ENCODE peak calls at places on chromosomes 3 and 15, in four cellular contexts. B is HFF-Myc, I is fibroblast of pulmonary artery, K is ascending aorta. N is an unnamed sample.

GRCh38 chr3:20974389-20974788 is 776.6 kb downstream of the ZNF385D start:
- DNase-seq in B (no peak), K (no peak), I (no peak), N (no peak)

GRCh38 chr3:52233968-52234367 is 5.0 kb downstream of the TWF2 start:
- DNase-seq in K (no peak), I (no peak), B (no peak), N (no peak)

GRCh38 chr15:83983634-83984458 is 251.7 kb upstream of the GOLGA6L4 start:
- DNase-seq in B (no peak), I (no peak), K (no peak), N (no peak)

GRCh38 chr15:66698318-66698961 is 3.6 kb upstream of the SMAD6 start:
- DNase-seq in B (no peak), I (peak), K (peak), N (no peak)

GRCh38 chr3:118781879-118782278 is 252.8 kb downstream of the IGSF11 start:
- DNase-seq in K (no peak), I (no peak), B (no peak), N (no peak)

GRCh38 chr3:51393564-51393963 is 2.5 kb downstream of the RBM15B start:
- DNase-seq in B (no peak), I (no peak), K (no peak), N (no peak)

GRCh38 chr3:129560931-129561594 is 18.1 kb downstream of the H1-8 start:
- DNase-seq in I (peak), B (no peak), K (peak), N (peak)

GRCh38 chr3:39405687-39406367 is 693 bp upstream of the RPSA start:
- DNase-seq in B (no peak), I (no peak), K (no peak), N (no peak)

GRCh38 chr3:194100856-194101390 is 35.0 kb upstream of the HES1 start:
- DNase-seq in K (no peak), I (no peak), B (no peak), N (no peak)

GRCh38 chr3:123299581-123299980 is 97.8 kb downstream of the SEC22A start:
- DNase-seq in I (no peak), B (no peak), K (no peak), N (no peak)

GRCh38 chr3:122514123-122515019 is at the start of gene KPNA1:
- DNase-seq in I (peak), B (peak), K (peak), N (peak)

GRCh38 chr3:101803152-101803782 is 24.3 kb downstream of the NXPE3 start:
- DNase-seq in B (peak), I (peak), K (no peak), N (no peak)

GRCh38 chr3:70982274-70982673 is 601.3 kb downstream of the FOXP1 start:
- DNase-seq in K (no peak), B (no peak), I (peak), N (no peak)
- H3K4me3 ChIP-seq in K (no peak), B (no peak), I (no peak), N (no peak)

DNA sequence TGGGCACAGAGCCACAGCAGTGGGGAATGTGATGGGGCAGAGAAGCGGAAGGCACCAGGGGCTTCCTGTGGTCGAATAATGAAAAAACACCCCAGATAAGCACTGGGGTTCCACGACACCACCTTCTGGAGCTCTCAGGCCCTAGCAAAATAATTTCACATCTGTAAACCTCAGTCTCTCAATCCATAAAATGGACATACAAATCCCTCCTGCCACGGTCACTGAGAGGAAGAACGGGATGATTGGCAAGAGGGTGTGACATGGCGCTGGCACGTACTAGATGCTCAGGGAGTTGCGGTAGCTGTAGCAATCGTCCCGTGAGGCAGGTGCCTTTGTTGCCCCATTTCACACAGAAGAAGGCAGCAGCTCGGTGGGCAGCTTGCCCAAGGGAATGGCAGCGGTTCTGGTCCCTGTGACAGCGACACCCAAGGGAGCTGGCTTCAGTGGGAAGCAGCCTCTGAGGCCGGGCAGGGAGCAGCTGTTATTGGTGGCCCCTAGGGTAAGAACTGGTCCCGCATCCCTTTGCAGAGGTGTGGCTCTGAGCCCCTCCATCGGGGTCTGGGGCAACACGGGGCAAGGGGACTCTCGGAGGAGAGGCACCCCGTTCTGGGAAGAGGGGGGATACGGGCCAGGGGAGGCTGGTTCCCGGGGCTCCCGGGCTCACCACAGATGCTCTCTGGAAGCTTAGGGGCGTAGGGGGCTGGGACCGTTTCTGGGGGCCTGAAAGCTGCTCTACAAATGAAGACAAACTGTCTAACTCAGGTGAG is 114.0 kb upstream of the ALDH1A3 start:
- DNase-seq in I (no peak), K (peak), B (no peak), N (peak)
- TF ChIP-seq CTCF in I (peak), K (no peak), B (no peak), N (no peak)

DNA sequence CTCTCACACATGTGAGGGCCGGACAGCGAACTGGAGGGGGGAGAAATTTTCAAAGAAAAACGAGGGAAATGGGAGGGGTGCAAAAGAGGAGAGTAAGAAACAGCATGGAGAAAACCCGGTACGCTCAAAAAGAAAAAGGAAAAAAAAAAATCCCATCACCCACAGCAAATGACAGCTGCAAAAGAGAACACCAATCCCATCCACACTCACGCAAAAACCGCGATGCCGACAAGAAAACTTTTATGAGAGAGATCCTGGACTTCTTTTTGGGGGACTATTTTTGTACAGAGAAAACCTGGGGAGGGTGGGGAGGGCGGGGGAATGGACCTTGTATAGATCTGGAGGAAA is 1.5 kb downstream of the SOX2 start:
- DNase-seq in K (no peak), I (no peak), B (no peak), N (no peak)
- H3K4me3 ChIP-seq in K (no peak), I (no peak), B (no peak), N (no peak)

DNA sequence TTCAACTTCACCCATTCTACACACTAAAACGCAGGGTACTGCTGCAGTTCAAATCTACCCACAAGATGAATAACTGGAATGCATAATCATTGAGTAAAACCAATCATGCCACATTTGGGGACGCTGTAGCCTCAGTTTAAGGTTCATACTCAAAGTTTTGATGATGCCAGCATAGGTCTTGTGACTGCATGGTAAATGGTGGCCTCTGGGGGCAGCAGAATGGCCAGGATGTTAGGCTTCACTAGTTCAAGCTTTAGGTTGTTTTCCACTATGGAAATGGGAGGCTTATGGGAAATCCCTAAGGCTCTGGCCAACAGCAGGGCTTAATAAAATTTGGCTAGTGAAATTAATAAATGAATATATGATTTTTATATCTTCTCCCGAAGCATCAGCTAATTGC is 104.3 kb upstream of the TSC22D2 start:
- DNase-seq in B (no peak), K (no peak), I (no peak), N (no peak)
- TF ChIP-seq CTCF in B (peak), K (peak), I (peak), N (no peak)

DNA sequence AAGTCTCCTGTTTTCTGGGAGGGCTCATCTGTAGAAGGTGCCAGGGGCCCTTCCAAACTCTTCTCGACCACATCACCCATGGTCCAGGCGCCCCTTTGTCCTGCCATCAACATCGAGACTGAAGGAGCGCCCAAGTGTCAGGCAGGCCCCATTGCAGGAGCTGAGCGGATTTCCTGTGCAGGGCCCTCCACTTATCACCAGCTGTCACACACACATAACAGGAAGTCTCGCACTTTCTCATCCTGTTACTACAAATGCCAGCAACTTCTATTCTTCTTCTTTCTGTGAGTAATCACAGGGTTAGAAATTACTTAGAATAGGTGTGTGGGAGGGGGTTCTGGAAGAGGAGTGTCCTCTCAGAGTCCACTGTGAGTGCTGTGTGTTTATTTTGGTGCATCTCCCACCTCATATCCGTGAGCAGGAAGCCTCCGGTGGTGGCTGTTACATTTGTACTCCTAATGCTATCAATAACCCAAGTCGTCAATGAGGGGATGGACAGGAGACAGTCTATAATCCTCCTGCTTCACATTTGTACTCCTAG is at the start of gene KLHL6:
- DNase-seq in B (no peak), K (peak), I (peak), N (no peak)
- H3K4me3 ChIP-seq in B (no peak), K (no peak), I (no peak), N (no peak)

DNA sequence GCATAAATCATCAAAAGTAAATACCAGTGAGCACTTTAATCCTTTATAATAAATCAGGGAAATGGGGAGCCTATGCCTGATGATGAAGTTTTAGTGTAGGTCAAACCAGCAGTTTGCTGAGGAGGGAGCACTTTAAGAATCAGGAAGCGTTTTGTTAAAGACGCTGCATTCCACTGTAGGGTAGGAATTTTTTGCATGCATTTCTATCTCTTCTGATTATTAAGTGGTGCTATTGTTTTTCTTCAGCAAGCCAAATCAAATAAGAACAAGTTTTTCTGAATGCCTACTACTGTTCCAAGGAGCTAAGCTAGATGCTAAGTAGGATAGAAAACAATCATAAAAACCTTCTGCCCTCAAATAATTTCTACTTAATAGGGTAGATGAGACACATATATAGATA is 781.4 kb downstream of the TBL1XR1 start:
- DNase-seq in K (no peak), B (no peak), I (no peak), N (no peak)
- TF ChIP-seq CTCF in K (no peak), B (no peak), I (no peak), N (no peak)

GRCh38 chr15:50113187-50113505 is 5.9 kb downstream of the ATP8B4 start:
- DNase-seq in K (no peak), B (no peak), I (no peak), N (no peak)
- H3K4me3 ChIP-seq in K (no peak), B (no peak), I (no peak), N (no peak)

N was measured in lower leg skin.